ENCODE peak calls at places on chromosomes 6 and 20, in six cellular contexts. D is fibroblast of lung, W is choroid plexus epithelial cell, Y is heart left ventricle, I is epithelial cell of esophagus, H is A549. F is an unnamed sample.

GRCh38 chr20:44092551-44093248 is 94.3 kb downstream of the JPH2 start:
- DNase-seq in I (peak), Y (no peak), H (no peak), D (peak), W (peak), F (peak)

GRCh38 chr6:103236923-103237322 is 1622.8 kb downstream of the HACE1 start:
- DNase-seq in I (no peak), W (peak), D (no peak), H (no peak), Y (no peak), F (no peak)

GRCh38 chr6:91079939-91080338 is 493.1 kb upstream of the MAP3K7 start:
- DNase-seq in D (peak), I (no peak), Y (no peak), H (no peak), W (peak), F (no peak)

GRCh38 chr6:129251669-129252376 is 368.9 kb downstream of the LAMA2 start:
- DNase-seq in H (peak), D (peak), Y (no peak), W (peak), I (peak), F (peak)

GRCh38 chr20:12207875-12208274 is 290.2 kb downstream of the BTBD3 start:
- DNase-seq in I (peak), W (peak), Y (no peak), D (peak), H (peak), F (peak)

GRCh38 chr6:144195671-144196070 is 45.4 kb downstream of the STX11 start:
- DNase-seq in D (peak), Y (no peak), H (no peak), I (peak), W (peak), F (no peak)

GRCh38 chr6:107534762-107535161 is 44.8 kb downstream of the SOBP start:
- DNase-seq in I (no peak), W (peak), H (no peak), D (peak), Y (no peak), F (no peak)

GRCh38 chr6:166307082-166307980 is 861 bp downstream of the PRR18 start:
- DNase-seq in H (no peak), D (peak), Y (no peak), W (no peak), I (peak), F (no peak)

GRCh38 chr6:144285548-144285797 is 338 bp downstream of the UTRN start:
- DNase-seq in H (peak), W (no peak), D (no peak), I (no peak), Y (no peak), F (no peak)

GRCh38 chr20:48965189-48965910 is 43.8 kb downstream of the ARFGEF2 start:
- DNase-seq in W (peak), H (no peak), D (peak), I (no peak), Y (no peak), F (peak)

GRCh38 chr20:3560578-3560977 is 89.8 kb downstream of the ATRN start:
- DNase-seq in D (no peak), I (no peak), H (no peak), Y (no peak), W (no peak), F (peak)

GRCh38 chr20:24691901-24692351 is 222.5 kb downstream of the SYNDIG1 start:
- DNase-seq in H (no peak), D (no peak), Y (peak), I (no peak), W (no peak), F (no peak)

GRCh38 chr20:38055294-38055693 is 21.7 kb downstream of the RPRD1B start:
- DNase-seq in H (no peak), D (peak), W (peak), I (no peak), Y (no peak), F (no peak)

GRCh38 chr6:32553037-32553742 is 23.1 kb upstream of the HLA-DRB5 start:
- DNase-seq in I (no peak), D (no peak), H (no peak), W (no peak), Y (no peak), F (no peak)

GRCh38 chr20:12835999-12836398 is 172.8 kb upstream of the SPTLC3 start:
- DNase-seq in D (no peak), I (peak), H (no peak), W (no peak), Y (no peak), F (no peak)

GRCh38 chr6:158460602-158461092 is 99.2 kb upstream of the TMEM181 start:
- DNase-seq in I (peak), W (peak), D (peak), Y (no peak), H (no peak), F (peak)

GRCh38 chr20:3924304-3925112 is 35.3 kb downstream of the PANK2 start:
- DNase-seq in I (no peak), W (no peak), D (no peak), Y (peak), H (no peak), F (peak)

GRCh38 chr20:63295422-63295821 is 2.4 kb downstream of the COL20A1 start:
- DNase-seq in D (no peak), W (no peak), I (no peak), H (no peak), Y (peak), F (no peak)

GRCh38 chr6:9789201-9789600 is 625.7 kb downstream of the TFAP2A start:
- DNase-seq in W (peak), H (no peak), Y (no peak), D (no peak), I (peak), F (no peak)

GRCh38 chr20:61951695-61952533 is 113.8 kb downstream of the TAF4 start:
- DNase-seq in Y (no peak), W (peak), D (peak), I (no peak), H (no peak), F (peak)

GRCh38 chr6:159114569-159114968 is 54.6 kb upstream of the FNDC1 start:
- DNase-seq in W (peak), H (no peak), Y (no peak), D (no peak), I (no peak), F (no peak)

GRCh38 chr20:57995381-57995977 is 233.0 kb downstream of the ANKRD60 start:
- DNase-seq in I (no peak), H (no peak), D (no peak), W (no peak), Y (no peak), F (no peak)

GRCh38 chr6:152978058-152978457 is 4.8 kb downstream of the FBXO5 start:
- DNase-seq in Y (no peak), W (no peak), I (no peak), H (no peak), D (no peak), F (peak)
- H3K4me3 ChIP-seq in Y (no peak), W (no peak), I (no peak), H (no peak), D (no peak), F (no peak)

DNA sequence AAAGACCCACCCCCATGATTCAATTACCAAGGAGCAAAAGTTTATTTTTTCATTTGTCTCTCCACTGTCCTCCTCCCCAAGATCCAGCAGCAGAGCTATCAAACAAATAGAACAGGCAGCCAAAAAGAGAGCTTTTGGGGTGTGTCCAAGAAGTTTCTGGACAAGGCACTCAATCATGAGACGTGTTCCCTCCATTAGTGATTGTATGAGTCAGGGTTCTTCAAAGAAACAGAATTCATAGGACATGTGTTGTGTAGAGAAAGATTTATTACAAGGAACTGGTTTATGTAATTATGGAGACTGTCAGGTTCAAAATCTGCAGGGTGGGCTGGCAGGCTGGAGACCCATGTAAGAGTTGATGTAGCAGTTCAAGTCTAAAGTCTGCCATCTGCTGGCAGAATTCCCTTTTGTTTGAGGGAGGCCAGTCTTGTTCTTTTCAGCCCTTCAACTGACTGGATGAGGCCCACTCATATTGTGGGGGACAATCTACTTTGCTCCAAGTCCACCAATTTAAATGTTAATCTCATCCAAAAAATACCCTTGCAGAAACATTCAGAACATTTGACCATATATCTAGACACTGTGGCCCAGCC is 248.1 kb upstream of the OPRM1 start:
- DNase-seq in D (peak), W (peak), I (peak), Y (no peak), H (no peak), F (peak)
- TF ChIP-seq CTCF in D (no peak), W (peak), I (no peak), Y (no peak), H (peak), F (no peak)

DNA sequence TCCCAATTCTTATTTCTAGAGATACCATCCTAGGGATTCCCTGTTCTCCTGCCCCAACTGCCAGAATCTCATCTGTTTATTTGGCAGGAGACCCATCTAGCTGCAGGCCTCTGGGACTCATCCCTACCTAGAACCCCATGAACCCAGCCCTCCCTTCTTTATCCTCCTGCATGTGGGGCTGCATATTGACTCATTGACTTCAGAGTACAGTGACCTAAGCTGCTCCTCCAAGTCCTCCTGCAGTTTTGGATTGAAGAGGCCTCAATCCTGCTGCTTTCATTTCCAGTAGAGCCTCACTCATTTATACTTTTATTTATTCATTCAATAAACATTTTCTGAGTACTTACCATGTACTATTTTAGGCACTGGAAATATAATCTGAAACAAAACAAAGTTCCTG is 11.6 kb downstream of the TMEM200A start:
- DNase-seq in W (no peak), H (no peak), D (no peak), Y (no peak), I (no peak), F (peak)
- H3K4me3 ChIP-seq in W (no peak), H (no peak), D (no peak), Y (no peak), I (no peak), F (no peak)

GRCh38 chr6:117837268-117837667 is 69.8 kb upstream of the SLC35F1 start:
- DNase-seq in W (no peak), H (no peak), D (no peak), Y (no peak), I (no peak), F (no peak)

DNA sequence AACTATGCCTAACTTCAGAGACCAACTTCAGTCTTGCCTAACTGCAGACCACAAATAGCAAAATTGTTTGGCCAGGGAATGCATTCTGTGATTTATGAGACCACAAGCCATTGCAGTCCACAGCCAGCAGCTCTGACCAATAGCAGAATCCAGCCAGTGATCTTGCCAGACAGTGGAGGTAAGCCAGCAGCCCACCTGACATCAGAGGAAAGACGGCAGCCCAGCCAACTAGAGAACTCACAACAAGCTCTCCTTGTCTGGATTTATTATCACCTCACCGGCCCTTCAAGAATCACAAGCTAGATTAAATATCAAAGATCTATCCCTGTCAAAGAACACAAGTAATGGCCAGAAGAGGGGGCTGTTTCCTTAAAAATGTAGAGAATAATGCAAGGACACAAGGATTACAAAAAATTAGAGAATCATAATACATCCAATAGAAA is 66.5 kb upstream of the SLC35F1 start:
- DNase-seq in I (peak), Y (no peak), W (peak), H (peak), D (peak), F (peak)
- TF ChIP-seq CTCF in I (peak), Y (peak), W (peak), H (peak), D (no peak), F (peak)